ENCODE peak calls at places on chromosomes 7 and 10, in four cellular contexts. T is activated T-cell treated with anti-CD3 and anti-CD28 coated beads, Interleukin-2, amount 50 U/mL, for 72 hours; P is A549; R is K562. X is an unnamed sample.

GRCh38 chr7:87933605-87933952 is 472 bp upstream of the ADAM22 start:
- ATAC-seq in T (no peak), P (no peak), R (no peak), X (no peak)

GRCh38 chr7:101550641-101551531 is 78.2 kb downstream of the MYL10 start:
- ATAC-seq in T (no peak), P (no peak), R (peak), X (no peak)

GRCh38 chr10:3324572-3324971 is 152.0 kb upstream of the PITRM1 start:
- ATAC-seq in T (no peak), P (no peak), R (no peak), X (no peak)

GRCh38 chr7:127751062-127751722 is 99.2 kb downstream of the SND1 start:
- ATAC-seq in T (no peak), P (no peak), R (no peak), X (no peak)

GRCh38 chr10:75884808-75885207 is 453.4 kb downstream of the LRMDA start:
- ATAC-seq in T (no peak), P (no peak), R (no peak), X (no peak)

GRCh38 chr7:139871820-139872219 is 42.8 kb downstream of the TBXAS1 start:
- ATAC-seq in T (no peak), P (no peak), R (no peak), X (no peak)

GRCh38 chr7:116142374-116142773 is 68.0 kb upstream of the TES start:
- ATAC-seq in T (no peak), P (no peak), R (no peak), X (no peak)

GRCh38 chr10:132588301-132589013 is 50.9 kb downstream of the INPP5A start:
- ATAC-seq in T (peak), P (no peak), R (no peak), X (peak)

GRCh38 chr7:137316643-137317042 is 26.9 kb downstream of the PTN start:
- ATAC-seq in T (no peak), P (no peak), R (no peak), X (no peak)

GRCh38 chr7:45484094-45484493 is 90.1 kb upstream of the ADCY1 start:
- ATAC-seq in T (no peak), P (no peak), R (no peak), X (no peak)

GRCh38 chr10:72981028-72981881 is 26.6 kb upstream of the PLA2G12B start:
- ATAC-seq in T (no peak), P (peak), R (peak), X (peak)

GRCh38 chr7:28123752-28124151 is 56.8 kb downstream of the JAZF1 start:
- ATAC-seq in T (peak), P (no peak), R (no peak), X (peak)

GRCh38 chr10:21732067-21732772 is 198.2 kb downstream of the MLLT10 start:
- ATAC-seq in T (peak), P (peak), R (peak), X (peak)

GRCh38 chr10:32956365-32957197 is 1.4 kb downstream of the ITGB1 start:
- ATAC-seq in T (no peak), P (no peak), R (peak), X (no peak)

GRCh38 chr7:102211590-102212550 is 74.8 kb upstream of the SH2B2 start:
- ATAC-seq in T (no peak), P (no peak), R (no peak), X (no peak)

GRCh38 chr7:99429756-99430155 is 8.8 kb downstream of the PTCD1 start:
- ATAC-seq in T (no peak), P (peak), R (no peak), X (no peak)

GRCh38 chr7:36784991-36785940 is 61.0 kb upstream of the AOAH start:
- ATAC-seq in T (peak), P (no peak), R (no peak), X (peak)

GRCh38 chr10:48448796-48449195 is 142.3 kb downstream of the MAPK8 start:
- ATAC-seq in T (no peak), P (no peak), R (no peak), X (no peak)

GRCh38 chr7:98771519-98772241 is 98.1 kb downstream of the TMEM130 start:
- ATAC-seq in T (no peak), P (peak), R (no peak), X (no peak)

GRCh38 chr7:140448781-140449180 is 30.5 kb downstream of the MKRN1 start:
- ATAC-seq in T (no peak), P (no peak), R (no peak), X (no peak)

X was measured in activated T-helper 17 cell treated with anti-CD3 and anti-CD28 coated beads, Interleukin-2, amount 50 U/mL, for 72 hours.